ENCODE peak calls at places on chromosomes 5 and 9, in seven cellular contexts. W is mesenteric fat pad; I is T-helper 1 cell; A is HepG2; U is A673; L is EH; E is stimulated activated CD8-positive, alpha-beta memory T cell treated with anti-CD3 and anti-CD28 coated beads, Interleukin-4, amount 100 ng/mL, for 1 hour. C is an unnamed sample.

GRCh38 chr9:71769175-71770165 is 1.2 kb upstream of the CEMIP2 start:
- DNase-seq in E (peak), W (peak), U (peak), A (peak), L (peak), I (peak), C (peak)

GRCh38 chr5:129541648-129542251 is 81.7 kb downstream of the ADAMTS19 start:
- DNase-seq in I (no peak), W (no peak), A (peak), E (no peak), U (peak), L (peak), C (no peak)

GRCh38 chr5:122781465-122781864 is 6.6 kb downstream of the SNX2 start:
- DNase-seq in A (no peak), U (no peak), E (no peak), I (no peak), L (no peak), W (no peak), C (no peak)

GRCh38 chr5:35162848-35163770 is 67.2 kb downstream of the PRLR start:
- DNase-seq in A (no peak), I (no peak), L (no peak), W (no peak), E (no peak), U (no peak), C (no peak)

GRCh38 chr5:126449751-126450271 is 26.6 kb downstream of the GRAMD2B start:
- DNase-seq in I (peak), L (peak), A (no peak), U (no peak), E (peak), W (no peak), C (no peak)

GRCh38 chr9:129500863-129501770 is 119.8 kb downstream of the C9orf50 start:
- DNase-seq in U (no peak), E (no peak), L (no peak), A (no peak), I (no peak), W (no peak), C (no peak)

GRCh38 chr5:180803181-180804128 is 849 bp upstream of the MGAT1 start:
- DNase-seq in W (peak), E (peak), A (peak), U (peak), I (peak), L (no peak), C (no peak)

GRCh38 chr5:108515706-108516105 is 133.8 kb upstream of the FBXL17 start:
- DNase-seq in E (no peak), W (no peak), U (no peak), I (no peak), L (no peak), A (no peak), C (no peak)

GRCh38 chr5:87827561-87827960 is 414.8 kb upstream of the CCNH start:
- DNase-seq in U (peak), I (no peak), E (no peak), W (no peak), L (no peak), A (no peak), C (no peak)

GRCh38 chr9:128280084-128280622 is 4.1 kb downstream of the SWI5 start:
- DNase-seq in U (no peak), W (no peak), E (no peak), A (no peak), I (no peak), L (no peak), C (no peak)

GRCh38 chr5:62134811-62135210 is 171.2 kb upstream of the KIF2A start:
- DNase-seq in A (no peak), E (no peak), I (no peak), U (no peak), W (no peak), L (no peak), C (no peak)

GRCh38 chr9:134226221-134226930 is 62.0 kb upstream of the RNU6ATAC start:
- DNase-seq in W (no peak), L (peak), E (no peak), U (peak), A (peak), I (no peak), C (no peak)

GRCh38 chr9:91117959-91118651 is 243.6 kb downstream of the AUH start:
- DNase-seq in I (no peak), U (no peak), A (no peak), W (peak), E (no peak), L (peak), C (peak)

GRCh38 chr9:89676281-89676680 is 71.5 kb downstream of the GADD45G start:
- DNase-seq in U (no peak), A (no peak), E (no peak), I (no peak), L (no peak), W (no peak), C (peak)

GRCh38 chr5:145660897-145661650 is 174.1 kb downstream of the PRELID2 start:
- DNase-seq in W (no peak), I (no peak), L (peak), U (peak), A (no peak), E (no peak), C (peak)

GRCh38 chr5:34674226-34674625 is 18.1 kb downstream of the RAI14 start:
- DNase-seq in E (no peak), W (no peak), A (no peak), I (no peak), U (no peak), L (peak), C (no peak)

GRCh38 chr5:120538149-120538548 is 74.0 kb downstream of the PRR16 start:
- DNase-seq in E (no peak), U (no peak), W (no peak), L (peak), A (no peak), I (no peak), C (no peak)

GRCh38 chr5:67490543-67491321 is 294.1 kb upstream of the CD180 start:
- DNase-seq in U (no peak), L (peak), I (no peak), E (no peak), W (no peak), A (no peak), C (no peak)

GRCh38 chr5:138951091-138951985 is 76.2 kb upstream of the LRRTM2 start:
- DNase-seq in A (no peak), E (no peak), I (no peak), U (no peak), L (no peak), W (no peak), C (no peak)

GRCh38 chr9:76852026-76852425 is 53.9 kb downstream of the PRUNE2 start:
- DNase-seq in A (no peak), U (no peak), E (no peak), L (no peak), W (no peak), I (no peak), C (no peak)